ENCODE peak calls at places on chromosomes 2 and 18, in seven cellular contexts. One of them, this sample, is unnamed.

GRCh38 chr18:54726143-54726542 is 102.1 kb upstream of the RAB27B start:
- DNase-seq in fibroblast of lung: no peak
- DNase-seq in NCI-H1436: no peak
- DNase-seq in GM19239: no peak
- DNase-seq in naive B cell: no peak
- DNase-seq in NCI-H1092: no peak
- DNase-seq in occipital lobe: no peak
- DNase-seq in this sample: no peak

GRCh38 chr2:23542390-23542789 is 157.4 kb downstream of the KLHL29 start:
- DNase-seq in fibroblast of lung: no peak
- DNase-seq in NCI-H1436: no peak
- DNase-seq in GM19239: no peak
- DNase-seq in naive B cell: no peak
- DNase-seq in NCI-H1092: no peak
- DNase-seq in occipital lobe: no peak
- DNase-seq in this sample: no peak

GRCh38 chr2:16118611-16119590 is 178.6 kb downstream of the MYCN start:
- DNase-seq in fibroblast of lung: no peak
- DNase-seq in NCI-H1436: no peak
- DNase-seq in GM19239: no peak
- DNase-seq in naive B cell: no peak
- DNase-seq in NCI-H1092: no peak
- DNase-seq in occipital lobe: no peak
- DNase-seq in this sample: no peak

GRCh38 chr2:195559431-195559914 is 97.6 kb upstream of the SLC39A10 start:
- DNase-seq in fibroblast of lung: peak; percentile 98
- DNase-seq in NCI-H1436: no peak
- DNase-seq in GM19239: peak; percentile 56
- DNase-seq in naive B cell: peak; percentile 80
- DNase-seq in NCI-H1092: no peak
- DNase-seq in occipital lobe: no peak
- DNase-seq in this sample: no peak

GRCh38 chr18:48326901-48327675 is 82.1 kb downstream of the ZBTB7C start:
- DNase-seq in fibroblast of lung: peak; percentile 78
- DNase-seq in NCI-H1436: no peak
- DNase-seq in GM19239: no peak
- DNase-seq in naive B cell: no peak
- DNase-seq in NCI-H1092: no peak
- DNase-seq in occipital lobe: no peak
- DNase-seq in this sample: no peak

GRCh38 chr18:48882379-48882778 is 68.4 kb downstream of the SMAD7 start:
- DNase-seq in fibroblast of lung: no peak
- DNase-seq in NCI-H1436: no peak
- DNase-seq in GM19239: no peak
- DNase-seq in naive B cell: no peak
- DNase-seq in NCI-H1092: no peak
- DNase-seq in occipital lobe: no peak
- DNase-seq in this sample: no peak

GRCh38 chr18:23135679-23136325 is 517 bp downstream of the CABLES1 start:
- DNase-seq in fibroblast of lung: peak; percentile 52
- DNase-seq in NCI-H1436: no peak
- DNase-seq in GM19239: peak; percentile 46
- DNase-seq in naive B cell: peak; percentile 29
- DNase-seq in NCI-H1092: peak; percentile 24
- DNase-seq in occipital lobe: no peak
- DNase-seq in this sample: no peak

GRCh38 chr2:142220901-142221300 is 90.1 kb upstream of the LRP1B start:
- DNase-seq in fibroblast of lung: peak; percentile 45
- DNase-seq in NCI-H1436: no peak
- DNase-seq in GM19239: no peak
- DNase-seq in naive B cell: no peak
- DNase-seq in NCI-H1092: no peak
- DNase-seq in occipital lobe: no peak
- DNase-seq in this sample: no peak

GRCh38 chr2:134715932-134716643 is 2.7 kb downstream of the TMEM163 start:
- DNase-seq in fibroblast of lung: no peak
- DNase-seq in NCI-H1436: no peak
- DNase-seq in GM19239: no peak
- DNase-seq in naive B cell: no peak
- DNase-seq in NCI-H1092: no peak
- DNase-seq in occipital lobe: no peak
- DNase-seq in this sample: no peak

GRCh38 chr2:150214626-150215025 is 272.8 kb downstream of the RND3 start:
- DNase-seq in fibroblast of lung: no peak
- DNase-seq in NCI-H1436: no peak
- DNase-seq in GM19239: no peak
- DNase-seq in naive B cell: no peak
- DNase-seq in NCI-H1092: no peak
- DNase-seq in occipital lobe: no peak
- DNase-seq in this sample: no peak

GRCh38 chr2:43305006-43305405 is 78.6 kb upstream of the ZFP36L2 start:
- DNase-seq in fibroblast of lung: no peak
- DNase-seq in NCI-H1436: no peak
- DNase-seq in GM19239: no peak
- DNase-seq in naive B cell: no peak
- DNase-seq in NCI-H1092: no peak
- DNase-seq in occipital lobe: no peak
- DNase-seq in this sample: no peak

GRCh38 chr2:46434851-46435273 is 44.5 kb upstream of the TMEM247 start:
- DNase-seq in fibroblast of lung: peak; percentile 92
- DNase-seq in NCI-H1436: no peak
- DNase-seq in GM19239: no peak
- DNase-seq in naive B cell: no peak
- DNase-seq in NCI-H1092: no peak
- DNase-seq in occipital lobe: no peak
- DNase-seq in this sample: no peak

GRCh38 chr18:2917255-2918047 is 70.6 kb downstream of the EMILIN2 start:
- DNase-seq in fibroblast of lung: no peak
- DNase-seq in NCI-H1436: no peak
- DNase-seq in GM19239: no peak
- DNase-seq in naive B cell: peak; percentile 31
- DNase-seq in NCI-H1092: no peak
- DNase-seq in occipital lobe: no peak
- DNase-seq in this sample: no peak

GRCh38 chr2:42769583-42770287 is 5.8 kb upstream of the OXER1 start:
- DNase-seq in fibroblast of lung: no peak
- DNase-seq in NCI-H1436: no peak
- DNase-seq in GM19239: no peak
- DNase-seq in naive B cell: no peak
- DNase-seq in NCI-H1092: no peak
- DNase-seq in occipital lobe: no peak
- DNase-seq in this sample: no peak

GRCh38 chr2:11869423-11869991 is 123.1 kb downstream of the LPIN1 start:
- DNase-seq in fibroblast of lung: no peak
- DNase-seq in NCI-H1436: no peak
- DNase-seq in GM19239: no peak
- DNase-seq in naive B cell: no peak
- DNase-seq in NCI-H1092: no peak
- DNase-seq in occipital lobe: no peak
- DNase-seq in this sample: no peak

GRCh38 chr2:7272180-7272579 is 355.0 kb downstream of the RNF144A start:
- DNase-seq in fibroblast of lung: peak; percentile 16
- DNase-seq in NCI-H1436: no peak
- DNase-seq in GM19239: no peak
- DNase-seq in naive B cell: no peak
- DNase-seq in NCI-H1092: no peak
- DNase-seq in occipital lobe: no peak
- DNase-seq in this sample: no peak

GRCh38 chr2:131521961-131522781 is 5.5 kb upstream of the CCDC74A start:
- DNase-seq in fibroblast of lung: no peak
- DNase-seq in NCI-H1436: no peak
- DNase-seq in GM19239: no peak
- DNase-seq in naive B cell: no peak
- DNase-seq in NCI-H1092: no peak
- DNase-seq in occipital lobe: no peak
- DNase-seq in this sample: no peak

GRCh38 chr2:235639387-235639786 is 145.5 kb downstream of the AGAP1 start:
- DNase-seq in fibroblast of lung: peak; percentile 83
- DNase-seq in NCI-H1436: no peak
- DNase-seq in GM19239: no peak
- DNase-seq in naive B cell: no peak
- DNase-seq in NCI-H1092: no peak
- DNase-seq in occipital lobe: peak; percentile 81
- DNase-seq in this sample: no peak

GRCh38 chr2:86787701-86788100 is 3.0 kb downstream of the CD8A start:
- DNase-seq in fibroblast of lung: no peak
- DNase-seq in NCI-H1436: no peak
- DNase-seq in GM19239: no peak
- DNase-seq in naive B cell: no peak
- DNase-seq in NCI-H1092: peak; percentile 3
- DNase-seq in occipital lobe: no peak
- DNase-seq in this sample: no peak

GRCh38 chr2:148730085-148730484 is 85.5 kb downstream of the EPC2 start:
- DNase-seq in fibroblast of lung: no peak
- DNase-seq in NCI-H1436: no peak
- DNase-seq in GM19239: no peak
- DNase-seq in naive B cell: no peak
- DNase-seq in NCI-H1092: no peak
- DNase-seq in occipital lobe: no peak
- DNase-seq in this sample: no peak

GRCh38 chr2:210002158-210003157 is at the start of gene RPE:
- DNase-seq in fibroblast of lung: peak; percentile 91
- DNase-seq in NCI-H1436: peak; percentile 96
- DNase-seq in GM19239: peak; percentile 72
- DNase-seq in naive B cell: peak; percentile 96
- DNase-seq in NCI-H1092: peak; percentile 89
- DNase-seq in occipital lobe: peak; percentile 92
- DNase-seq in this sample: peak; percentile 87

GRCh38 chr2:212237350-212238095 is 301.1 kb downstream of the ERBB4 start:
- DNase-seq in fibroblast of lung: no peak
- DNase-seq in NCI-H1436: no peak
- DNase-seq in GM19239: no peak
- DNase-seq in naive B cell: no peak
- DNase-seq in NCI-H1092: no peak
- DNase-seq in occipital lobe: no peak
- DNase-seq in this sample: no peak

GRCh38 chr2:181818826-181819225 is 72.7 kb upstream of the ITPRID2 start:
- DNase-seq in fibroblast of lung: no peak
- DNase-seq in NCI-H1436: no peak
- DNase-seq in GM19239: no peak
- DNase-seq in naive B cell: no peak
- DNase-seq in NCI-H1092: no peak
- DNase-seq in occipital lobe: no peak
- DNase-seq in this sample: no peak

GRCh38 chr2:68806511-68807109 is 64.6 kb downstream of the BMP10 start:
- DNase-seq in fibroblast of lung: peak; percentile 86
- DNase-seq in NCI-H1436: no peak
- DNase-seq in GM19239: no peak
- DNase-seq in naive B cell: no peak
- DNase-seq in NCI-H1092: no peak
- DNase-seq in occipital lobe: no peak
- DNase-seq in this sample: no peak

GRCh38 chr2:25822190-25823117 is 55.8 kb downstream of the ASXL2 start:
- DNase-seq in fibroblast of lung: peak; percentile 32
- DNase-seq in NCI-H1436: no peak
- DNase-seq in GM19239: peak; percentile 10
- DNase-seq in naive B cell: peak; percentile 50
- DNase-seq in NCI-H1092: no peak
- DNase-seq in occipital lobe: peak; percentile 23
- DNase-seq in this sample: no peak

GRCh38 chr18:68053290-68053689 is 536.8 kb upstream of the DSEL start:
- DNase-seq in fibroblast of lung: no peak
- DNase-seq in NCI-H1436: no peak
- DNase-seq in GM19239: no peak
- DNase-seq in naive B cell: no peak
- DNase-seq in NCI-H1092: no peak
- DNase-seq in occipital lobe: no peak
- DNase-seq in this sample: no peak

GRCh38 chr2:171389325-171389724 is 44.5 kb downstream of the METTL8 start:
- DNase-seq in fibroblast of lung: no peak
- DNase-seq in NCI-H1436: no peak
- DNase-seq in GM19239: no peak
- DNase-seq in naive B cell: no peak
- DNase-seq in NCI-H1092: no peak
- DNase-seq in occipital lobe: no peak
- DNase-seq in this sample: no peak

GRCh38 chr2:37648316-37649011 is 23.0 kb downstream of the CDC42EP3 start:
- DNase-seq in fibroblast of lung: no peak
- DNase-seq in NCI-H1436: no peak
- DNase-seq in GM19239: no peak
- DNase-seq in naive B cell: no peak
- DNase-seq in NCI-H1092: no peak
- DNase-seq in occipital lobe: no peak
- DNase-seq in this sample: no peak

GRCh38 chr18:55319517-55319905 is 268.5 kb downstream of the TCF4 start:
- DNase-seq in fibroblast of lung: peak; percentile 76
- DNase-seq in NCI-H1436: no peak
- DNase-seq in GM19239: no peak
- DNase-seq in naive B cell: no peak
- DNase-seq in NCI-H1092: no peak
- DNase-seq in occipital lobe: no peak
- DNase-seq in this sample: no peak

GRCh38 chr2:28600176-28600575 is 104.3 kb downstream of the PLB1 start:
- DNase-seq in fibroblast of lung: no peak
- DNase-seq in NCI-H1436: no peak
- DNase-seq in GM19239: no peak
- DNase-seq in naive B cell: no peak
- DNase-seq in NCI-H1092: no peak
- DNase-seq in occipital lobe: no peak
- DNase-seq in this sample: no peak

GRCh38 chr18:55096261-55097026 is 137.2 kb upstream of the CCDC68 start:
- DNase-seq in fibroblast of lung: peak; percentile 80
- DNase-seq in NCI-H1436: no peak
- DNase-seq in GM19239: no peak
- DNase-seq in naive B cell: no peak
- DNase-seq in NCI-H1092: no peak
- DNase-seq in occipital lobe: peak; percentile 39
- DNase-seq in this sample: peak; percentile 32

GRCh38 chr18:30889582-30890301 is 152.8 kb downstream of the DSC3 start:
- DNase-seq in fibroblast of lung: peak; percentile 23
- DNase-seq in NCI-H1436: no peak
- DNase-seq in GM19239: no peak
- DNase-seq in naive B cell: no peak
- DNase-seq in NCI-H1092: peak; percentile 51
- DNase-seq in occipital lobe: no peak
- DNase-seq in this sample: peak; percentile 23

GRCh38 chr2:58918138-58918537 is 677.0 kb upstream of the FANCL start:
- DNase-seq in fibroblast of lung: peak; percentile 73
- DNase-seq in NCI-H1436: no peak
- DNase-seq in GM19239: no peak
- DNase-seq in naive B cell: no peak
- DNase-seq in NCI-H1092: no peak
- DNase-seq in occipital lobe: no peak
- DNase-seq in this sample: no peak

GRCh38 chr2:62475172-62476011 is 30.6 kb downstream of the TMEM17 start:
- DNase-seq in fibroblast of lung: peak; percentile 60
- DNase-seq in NCI-H1436: no peak
- DNase-seq in GM19239: no peak
- DNase-seq in naive B cell: no peak
- DNase-seq in NCI-H1092: peak; percentile 52
- DNase-seq in occipital lobe: peak; percentile 54
- DNase-seq in this sample: no peak

GRCh38 chr2:240934701-240935100 is 28.6 kb downstream of the CROCC2 start:
- DNase-seq in fibroblast of lung: no peak
- DNase-seq in NCI-H1436: no peak
- DNase-seq in GM19239: no peak
- DNase-seq in naive B cell: no peak
- DNase-seq in NCI-H1092: no peak
- DNase-seq in occipital lobe: no peak
- DNase-seq in this sample: no peak

GRCh38 chr2:209579236-209579749 is 155.4 kb downstream of the MAP2 start:
- DNase-seq in fibroblast of lung: peak; percentile 46
- DNase-seq in NCI-H1436: peak; percentile 58
- DNase-seq in GM19239: no peak
- DNase-seq in naive B cell: no peak
- DNase-seq in NCI-H1092: peak; percentile 87
- DNase-seq in occipital lobe: peak; percentile 59
- DNase-seq in this sample: no peak

GRCh38 chr2:11478899-11479605 is 13.1 kb upstream of the E2F6 start:
- DNase-seq in fibroblast of lung: no peak
- DNase-seq in NCI-H1436: no peak
- DNase-seq in GM19239: no peak
- DNase-seq in naive B cell: no peak
- DNase-seq in NCI-H1092: no peak
- DNase-seq in occipital lobe: no peak
- DNase-seq in this sample: no peak

GRCh38 chr2:181289698-181290097 is 167.5 kb upstream of the ITGA4 start:
- DNase-seq in fibroblast of lung: no peak
- DNase-seq in NCI-H1436: no peak
- DNase-seq in GM19239: no peak
- DNase-seq in naive B cell: no peak
- DNase-seq in NCI-H1092: no peak
- DNase-seq in occipital lobe: no peak
- DNase-seq in this sample: no peak

This sample was measured in HCT116.